ENCODE peak calls at places on chromosomes 11 and 22, in eight cellular contexts. A, Y, B, Q, F, S, I and P are unnamed samples.

GRCh38 chr11:26715133-26715532 is 6.7 kb downstream of the SLC5A12 start:
- DNase-seq in A (no peak), Q (no peak), I (no peak), B (no peak), Y (no peak), F (no peak), S (no peak), P (no peak)

GRCh38 chr11:20035375-20035700 is 124.9 kb downstream of the DBX1 start:
- DNase-seq in Q (no peak), Y (no peak), B (no peak), A (no peak), F (no peak), S (no peak), I (no peak), P (no peak)

GRCh38 chr11:10329935-10330334 is 25.1 kb downstream of the ADM start:
- DNase-seq in F (peak), B (no peak), Y (peak), A (no peak), S (no peak), Q (no peak), I (no peak), P (peak)

GRCh38 chr22:49547751-49548239 is 279.9 kb downstream of the BRD1 start:
- DNase-seq in S (no peak), Q (no peak), Y (no peak), F (no peak), B (no peak), I (no peak), A (no peak), P (no peak)

GRCh38 chr11:100546714-100547113 is 140.4 kb upstream of the ARHGAP42 start:
- DNase-seq in B (no peak), A (peak), I (no peak), Q (no peak), F (peak), S (no peak), Y (peak), P (peak)

GRCh38 chr11:47915407-47916137 is 64.8 kb upstream of the PTPRJ start:
- DNase-seq in I (no peak), S (no peak), B (no peak), Q (no peak), A (no peak), Y (no peak), F (no peak), P (no peak)

GRCh38 chr11:69044111-69045013 is 4.4 kb upstream of the TPCN2 start:
- DNase-seq in Y (peak), S (peak), B (no peak), F (peak), I (peak), A (peak), Q (no peak), P (peak)

GRCh38 chr11:819943-820649 is 1.4 kb downstream of the PNPLA2 start:
- DNase-seq in B (peak), Y (peak), Q (peak), I (peak), A (no peak), F (peak), S (peak), P (peak)

GRCh38 chr11:8721740-8722139 is 39.1 kb downstream of the RPL27A start:
- DNase-seq in I (peak), F (no peak), Q (no peak), S (no peak), Y (peak), A (no peak), B (no peak), P (no peak)

GRCh38 chr11:10181811-10182210 is 112.2 kb downstream of the SBF2 start:
- DNase-seq in Q (no peak), F (peak), S (no peak), Y (peak), A (no peak), I (no peak), B (no peak), P (peak)

GRCh38 chr11:63769044-63769718 is 606 bp upstream of the ZFTA start:
- DNase-seq in B (peak), I (peak), S (peak), Q (peak), F (peak), A (no peak), Y (peak), P (no peak)

GRCh38 chr11:29261831-29262230 is 755.0 kb downstream of the KCNA4 start:
- DNase-seq in F (no peak), S (no peak), Y (no peak), Q (no peak), B (no peak), I (no peak), A (no peak), P (no peak)

GRCh38 chr22:30375312-30375849 is 11.8 kb downstream of the RNF215 start:
- DNase-seq in Y (no peak), Q (no peak), A (no peak), B (no peak), F (no peak), S (no peak), I (no peak), P (no peak)

GRCh38 chr11:69274531-69275016 is 19.4 kb upstream of the MYEOV start:
- DNase-seq in F (peak), A (no peak), Q (no peak), I (no peak), B (no peak), Y (no peak), S (peak), P (no peak)

GRCh38 chr22:28923826-28924732 is 40.7 kb downstream of the ZNRF3 start:
- DNase-seq in Q (no peak), S (peak), Y (no peak), F (no peak), B (no peak), A (no peak), I (no peak), P (no peak)

GRCh38 chr11:132220464-132220863 is 850.0 kb downstream of the NTM start:
- DNase-seq in I (no peak), Y (peak), Q (no peak), S (no peak), B (no peak), A (no peak), F (no peak), P (no peak)

GRCh38 chr11:67640758-67641113 is 1.2 kb upstream of the TBX10 start:
- DNase-seq in I (peak), S (no peak), F (no peak), Y (no peak), B (no peak), Q (no peak), A (no peak), P (no peak)

GRCh38 chr22:40507491-40507890 is 129.0 kb downstream of the MRTFA start:
- DNase-seq in F (no peak), Q (no peak), Y (no peak), S (no peak), I (no peak), B (no peak), A (no peak), P (no peak)

GRCh38 chr11:129192150-129192549 is at the start of gene ARHGAP32:
- DNase-seq in Y (peak), I (no peak), A (no peak), B (no peak), S (peak), Q (no peak), F (peak), P (no peak)

GRCh38 chr11:79045018-79045787 is 395.6 kb downstream of the TENM4 start:
- DNase-seq in A (no peak), S (no peak), F (no peak), I (peak), B (no peak), Q (no peak), Y (no peak), P (no peak)

GRCh38 chr11:64611961-64612646 is 21.1 kb downstream of the SLC22A12 start:
- DNase-seq in B (no peak), I (no peak), Y (no peak), F (no peak), S (no peak), A (no peak), Q (no peak), P (peak)

GRCh38 chr11:17649696-17650600 is 69.4 kb upstream of the MYOD1 start:
- DNase-seq in Y (peak), S (no peak), I (no peak), B (no peak), A (no peak), Q (no peak), F (peak), P (peak)

GRCh38 chr22:36349726-36350125 is 38.0 kb downstream of the MYH9 start:
- DNase-seq in Q (no peak), S (no peak), I (no peak), F (no peak), A (no peak), B (no peak), Y (peak), P (no peak)

GRCh38 chr11:65501530-65502273 is 2.9 kb downstream of the MALAT1 start:
- DNase-seq in B (no peak), Q (no peak), S (peak), F (no peak), A (peak), Y (peak), I (no peak), P (peak)

GRCh38 chr11:91850533-91851305 is 373.9 kb upstream of the FAT3 start:
- DNase-seq in B (no peak), Q (no peak), Y (peak), A (no peak), F (no peak), I (peak), S (no peak), P (no peak)

GRCh38 chr11:86800076-86800955 is at the start of gene PRSS23:
- DNase-seq in S (peak), A (no peak), Y (peak), Q (no peak), B (no peak), F (no peak), I (peak), P (peak)

GRCh38 chr11:11640152-11640551 is 18.3 kb upstream of the GALNT18 start:
- DNase-seq in S (no peak), I (no peak), Y (no peak), A (no peak), Q (no peak), B (no peak), F (no peak), P (no peak)

GRCh38 chr11:34640050-34640971 is 19.4 kb downstream of the EHF start:
- DNase-seq in F (peak), A (no peak), Y (peak), Q (no peak), I (peak), B (no peak), S (peak), P (no peak)

GRCh38 chr11:73350908-73351636 is 25.1 kb upstream of the RELT start:
- DNase-seq in A (peak), S (no peak), B (peak), Q (no peak), I (peak), F (peak), Y (peak), P (peak)

GRCh38 chr11:9265211-9266131 is at the start of gene DENND5A:
- DNase-seq in S (peak), Y (peak), B (peak), Q (peak), I (peak), F (peak), A (peak), P (peak)